ENCODE peak calls at places on chromosomes 11 and 22, in six cellular contexts. U is mammary epithelial cell, O is SJSA1, G is right cardiac atrium, S is left lung, B is H1. Z is an unnamed sample.

GRCh38 chr22:50318698-50319411 is 8.0 kb downstream of the DENND6B start:
- DNase-seq in S (no peak), G (no peak), B (no peak), U (no peak), O (no peak), Z (no peak)

GRCh38 chr11:72583177-72583553 is 91.1 kb downstream of the PDE2A start:
- DNase-seq in B (no peak), G (no peak), U (no peak), S (peak; percentile 22), O (no peak), Z (peak; percentile 33)

GRCh38 chr11:125348141-125348651 is 147.9 kb downstream of the FEZ1 start:
- DNase-seq in S (no peak), O (no peak), G (no peak), U (no peak), B (no peak), Z (peak; percentile 24)

GRCh38 chr11:110478410-110478809 is 48.7 kb downstream of the FDX1 start:
- DNase-seq in U (no peak), B (no peak), G (no peak), S (no peak), O (no peak), Z (no peak)

GRCh38 chr11:12735262-12735661 is 61.0 kb downstream of the TEAD1 start:
- DNase-seq in O (no peak), G (no peak), B (no peak), U (no peak), S (no peak), Z (no peak)

GRCh38 chr11:27514076-27514475 is 7.5 kb upstream of the LIN7C start:
- DNase-seq in B (no peak), U (no peak), O (no peak), G (peak; percentile 47), S (no peak), Z (peak; percentile 23)

GRCh38 chr11:102664001-102664752 is 39.0 kb upstream of the MMP20 start:
- DNase-seq in S (no peak), U (no peak), B (no peak), G (no peak), O (no peak), Z (no peak)

GRCh38 chr11:77559686-77560425 is 29.9 kb upstream of the AQP11 start:
- DNase-seq in O (no peak), U (peak; percentile 93), S (no peak), B (no peak), G (no peak), Z (no peak)

GRCh38 chr11:10920875-10921274 is 63.0 kb upstream of the ZBED5 start:
- DNase-seq in O (no peak), S (no peak), G (no peak), B (no peak), U (no peak), Z (no peak)

GRCh38 chr11:86803641-86804040 is 3.3 kb downstream of the PRSS23 start:
- DNase-seq in O (no peak), B (no peak), G (no peak), S (no peak), U (no peak), Z (no peak)

GRCh38 chr11:26849009-26849408 is 127.1 kb upstream of the SLC5A12 start:
- DNase-seq in U (no peak), G (peak; percentile 47), S (peak; percentile 35), O (no peak), B (no peak), Z (peak; percentile 32)

GRCh38 chr11:59097113-59097708 is 9.8 kb upstream of the FAM111B start:
- DNase-seq in U (peak; percentile 31), S (no peak), G (peak; percentile 50), B (no peak), O (peak; percentile 57), Z (peak; percentile 45)

GRCh38 chr11:130103296-130103814 is 33.7 kb downstream of the APLP2 start:
- DNase-seq in U (peak; percentile 51), O (no peak), B (no peak), G (no peak), S (no peak), Z (no peak)

GRCh38 chr22:21657361-21658118 is 8.3 kb upstream of the PPIL2 start:
- DNase-seq in S (peak; percentile 83), B (no peak), G (peak; percentile 74), U (peak; percentile 25), O (peak; percentile 75), Z (peak; percentile 79)

GRCh38 chr22:40289991-40290459 is 56.3 kb upstream of the ADSL start:
- DNase-seq in B (no peak), U (peak; percentile 29), G (peak; percentile 25), O (no peak), S (no peak), Z (no peak)

GRCh38 chr11:7490535-7490934 is 5.2 kb downstream of the OLFML1 start:
- DNase-seq in G (no peak), S (no peak), U (no peak), B (no peak), O (no peak), Z (no peak)

GRCh38 chr11:72805214-72805613 is 9.0 kb upstream of the ATG16L2 start:
- DNase-seq in O (no peak), S (no peak), G (no peak), B (no peak), U (no peak), Z (no peak)

GRCh38 chr22:48808038-48808960 is 1019.4 kb downstream of the BRD1 start:
- DNase-seq in S (no peak), U (no peak), G (no peak), O (no peak), B (no peak), Z (no peak)

GRCh38 chr11:95897731-95898130 is 26.2 kb downstream of the MTMR2 start:
- DNase-seq in S (no peak), B (no peak), G (no peak), O (no peak), U (no peak), Z (no peak)

GRCh38 chr22:48670747-48671146 is 1156.9 kb downstream of the BRD1 start:
- DNase-seq in B (no peak), G (no peak), U (no peak), S (no peak), O (no peak), Z (no peak)

GRCh38 chr11:27466363-27466762 is 6.2 kb downstream of the LGR4 start:
- DNase-seq in S (no peak), G (no peak), O (no peak), U (peak; percentile 54), B (no peak), Z (no peak)

GRCh38 chr11:16632295-16633200 is 105.9 kb upstream of the C11orf58 start:
- DNase-seq in O (no peak), S (no peak), B (no peak), U (peak; percentile 43), G (no peak), Z (no peak)

GRCh38 chr22:36325163-36326031 is 62.4 kb downstream of the MYH9 start:
- DNase-seq in S (peak; percentile 81), U (peak; percentile 89), O (peak; percentile 83), G (peak; percentile 76), B (no peak), Z (peak; percentile 63)
- H3K27ac ChIP-seq in S (peak overlapping the region; percentile 90), U (peak overlapping the region; percentile 88), O (peak overlapping the region; percentile 85), G (peak overlapping the region; percentile 99), B (no peak overlapping the region), Z (peak overlapping the region; percentile 93)

GRCh38 chr11:107928767-107929507 is 689 bp downstream of the RAB39A start:
- DNase-seq in B (no peak), O (no peak), G (peak; percentile 16), U (no peak), S (peak; percentile 33), Z (peak; percentile 21)
- H3K4me3 ChIP-seq in B (peak overlapping the region; percentile 91), O (peak overlapping the region; percentile 15), G (peak overlapping the region; percentile 39), U (peak overlapping the region; percentile 42), S (peak overlapping the region; percentile 34), Z (peak overlapping the region; percentile 18)

GRCh38 chr11:79439430-79439892 is 1.4 kb downstream of the TENM4 start:
- DNase-seq in B (no peak), S (no peak), U (peak; percentile 44), G (no peak), O (no peak), Z (peak; percentile 26)

GRCh38 chr11:79438631-79439429 is 2.0 kb downstream of the TENM4 start:
- DNase-seq in G (no peak), O (no peak), B (no peak), U (peak; percentile 51), S (no peak), Z (no peak)

GRCh38 chr11:79436911-79437273 is 3.9 kb downstream of the TENM4 start:
- DNase-seq in S (no peak), G (no peak), B (no peak), O (no peak), U (no peak), Z (no peak)

GRCh38 chr11:79437981-79438630 is 2.7 kb downstream of the TENM4 start:
- DNase-seq in O (no peak), B (no peak), G (no peak), S (no peak), U (peak; percentile 81), Z (no peak)

DNA sequence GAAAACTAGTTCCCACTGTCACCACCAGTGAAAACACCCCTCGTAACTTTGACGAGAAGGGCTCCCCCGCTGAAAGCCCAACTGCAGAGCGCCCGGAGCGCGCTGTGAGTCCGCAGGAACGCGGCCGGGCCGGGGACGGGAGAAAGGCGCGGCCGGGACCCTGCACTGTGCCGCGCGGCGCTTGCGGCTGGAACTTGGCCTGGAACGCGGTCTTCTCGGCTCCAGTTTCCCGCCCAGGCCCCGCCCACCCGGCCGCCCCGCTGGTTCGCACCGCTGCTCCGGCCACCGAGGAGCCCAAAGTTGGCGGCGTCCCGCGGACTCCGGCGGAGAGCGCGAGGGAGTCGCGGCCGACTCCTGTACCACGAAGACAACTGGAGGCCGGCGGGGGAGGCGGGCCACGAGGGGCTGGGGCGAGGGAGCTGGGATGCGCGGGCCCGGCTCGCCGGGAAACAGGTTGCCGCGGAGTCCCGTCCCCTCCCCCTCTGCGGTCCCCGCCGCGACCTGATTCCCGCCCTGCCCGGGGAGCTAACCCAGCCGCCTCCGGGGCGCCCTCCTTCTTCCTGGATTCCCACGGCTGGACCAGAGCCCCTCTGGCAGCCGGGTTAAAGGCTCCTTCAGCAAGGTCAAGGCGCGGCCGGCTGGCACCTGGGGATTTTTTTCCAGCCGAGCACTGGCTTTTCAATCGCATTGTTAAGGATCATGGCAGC is 3.4 kb downstream of the TENM4 start:
- DNase-seq in B (no peak), S (no peak), G (peak; percentile 71), U (peak; percentile 63), O (no peak), Z (peak; percentile 61)
- H3K27ac ChIP-seq in B (no peak overlapping the region), S (no peak overlapping the region), G (no peak overlapping the region), U (peak overlapping the region; percentile 78), O (no peak overlapping the region), Z (peak overlapping the region; percentile 55)

GRCh38 chr11:43874738-43875137 is 5.9 kb upstream of the ALKBH3 start:
- DNase-seq in S (no peak), G (no peak), U (no peak), O (no peak), B (no peak), Z (no peak)

GRCh38 chr11:43866969-43867368 is 13.7 kb upstream of the ALKBH3 start:
- DNase-seq in G (no peak), U (no peak), O (no peak), S (no peak), B (no peak), Z (no peak)

GRCh38 chr11:43870981-43871550 is 9.6 kb upstream of the ALKBH3 start:
- DNase-seq in B (no peak), G (no peak), O (no peak), U (no peak), S (no peak), Z (no peak)

GRCh38 chr11:43866520-43866919 is 14.1 kb upstream of the ALKBH3 start:
- DNase-seq in O (no peak), S (no peak), G (no peak), U (no peak), B (no peak), Z (no peak)

GRCh38 chr11:43868852-43869567 is 11.6 kb upstream of the ALKBH3 start:
- DNase-seq in S (peak; percentile 46), U (peak; percentile 88), G (no peak), O (no peak), B (no peak), Z (no peak)
- H3K4me3 ChIP-seq in S (no peak overlapping the region), U (no peak overlapping the region), G (no peak overlapping the region), O (no peak overlapping the region), B (no peak overlapping the region), Z (no peak overlapping the region)

Z was measured in heart left ventricle.